ENCODE peak calls at places on chromosomes 12 and 14, in eight cellular contexts. One of them, this sample, is unnamed.
A peak's percentile ranks its signal among the peaks of the same experiment; 100 is the strongest.

GRCh38 chr14:22852599-22852939 is 16.2 kb downstream of the MMP14 start:
- DNase-seq in aorta: no peak
- DNase-seq in tibial nerve: no peak
- DNase-seq in pancreas: no peak
- DNase-seq in esophagus squamous epithelium: no peak
- DNase-seq in heart left ventricle: no peak
- DNase-seq in esophagus muscularis mucosa: no peak
- DNase-seq in A549: no peak
- DNase-seq in this sample: no peak

GRCh38 chr12:14264316-14264715 is 101.2 kb upstream of the ATF7IP start:
- DNase-seq in tibial nerve: no peak
- DNase-seq in aorta: no peak
- DNase-seq in heart left ventricle: no peak
- DNase-seq in pancreas: no peak
- DNase-seq in esophagus squamous epithelium: no peak
- DNase-seq in esophagus muscularis mucosa: no peak
- DNase-seq in A549: no peak
- DNase-seq in this sample: no peak

GRCh38 chr12:120814203-120814902 is 88.7 kb downstream of the ACADS start:
- DNase-seq in esophagus squamous epithelium: no peak
- DNase-seq in heart left ventricle: no peak
- DNase-seq in A549: no peak
- DNase-seq in esophagus muscularis mucosa: no peak
- DNase-seq in tibial nerve: no peak
- DNase-seq in aorta: no peak
- DNase-seq in pancreas: no peak
- DNase-seq in this sample: no peak

GRCh38 chr12:128969480-128970055 is 116.3 kb downstream of the GLT1D1 start:
- DNase-seq in tibial nerve: no peak
- DNase-seq in heart left ventricle: no peak
- DNase-seq in pancreas: peak; percentile 32
- DNase-seq in aorta: no peak
- DNase-seq in esophagus muscularis mucosa: no peak
- DNase-seq in A549: peak; percentile 47
- DNase-seq in esophagus squamous epithelium: no peak
- DNase-seq in this sample: no peak

GRCh38 chr12:56154246-56154771 is 1.9 kb downstream of the MYL6B start:
- DNase-seq in aorta: no peak
- DNase-seq in tibial nerve: no peak
- DNase-seq in A549: no peak
- DNase-seq in esophagus squamous epithelium: no peak
- DNase-seq in pancreas: no peak
- DNase-seq in esophagus muscularis mucosa: no peak
- DNase-seq in heart left ventricle: no peak
- DNase-seq in this sample: no peak

GRCh38 chr14:32601908-32602307 is 272.8 kb downstream of the AKAP6 start:
- DNase-seq in A549: no peak
- DNase-seq in esophagus muscularis mucosa: no peak
- DNase-seq in aorta: no peak
- DNase-seq in tibial nerve: no peak
- DNase-seq in heart left ventricle: no peak
- DNase-seq in esophagus squamous epithelium: no peak
- DNase-seq in pancreas: no peak
- DNase-seq in this sample: no peak

GRCh38 chr12:103858335-103858734 is 17.3 kb upstream of the NT5DC3 start:
- DNase-seq in heart left ventricle: no peak
- DNase-seq in esophagus squamous epithelium: no peak
- DNase-seq in pancreas: no peak
- DNase-seq in esophagus muscularis mucosa: no peak
- DNase-seq in tibial nerve: no peak
- DNase-seq in aorta: no peak
- DNase-seq in A549: no peak
- DNase-seq in this sample: no peak

GRCh38 chr12:11718768-11719253 is 69.3 kb downstream of the ETV6 start:
- DNase-seq in A549: no peak
- DNase-seq in aorta: no peak
- DNase-seq in esophagus squamous epithelium: no peak
- DNase-seq in tibial nerve: no peak
- DNase-seq in pancreas: no peak
- DNase-seq in esophagus muscularis mucosa: no peak
- DNase-seq in heart left ventricle: no peak
- DNase-seq in this sample: no peak

GRCh38 chr12:49980501-49981158 is 7.9 kb downstream of the AQP6 start:
- DNase-seq in heart left ventricle: no peak
- DNase-seq in esophagus muscularis mucosa: no peak
- DNase-seq in esophagus squamous epithelium: no peak
- DNase-seq in A549: no peak
- DNase-seq in pancreas: no peak
- DNase-seq in aorta: no peak
- DNase-seq in tibial nerve: no peak
- DNase-seq in this sample: no peak

GRCh38 chr12:123139926-123140674 is 10.8 kb downstream of the PITPNM2 start:
- DNase-seq in esophagus squamous epithelium: no peak
- DNase-seq in A549: peak; percentile 64
- DNase-seq in esophagus muscularis mucosa: no peak
- DNase-seq in heart left ventricle: peak; percentile 38
- DNase-seq in pancreas: no peak
- DNase-seq in aorta: peak; percentile 53
- DNase-seq in tibial nerve: no peak
- DNase-seq in this sample: peak; percentile 46

GRCh38 chr14:64184103-64184729 is 110.0 kb downstream of the ESR2 start:
- DNase-seq in esophagus squamous epithelium: no peak
- DNase-seq in esophagus muscularis mucosa: no peak
- DNase-seq in A549: no peak
- DNase-seq in aorta: no peak
- DNase-seq in tibial nerve: no peak
- DNase-seq in pancreas: no peak
- DNase-seq in heart left ventricle: no peak
- DNase-seq in this sample: no peak

GRCh38 chr12:29593001-29593400 is 95.5 kb upstream of the OVCH1 start:
- DNase-seq in heart left ventricle: no peak
- DNase-seq in A549: no peak
- DNase-seq in aorta: no peak
- DNase-seq in pancreas: no peak
- DNase-seq in tibial nerve: no peak
- DNase-seq in esophagus squamous epithelium: no peak
- DNase-seq in esophagus muscularis mucosa: no peak
- DNase-seq in this sample: no peak

GRCh38 chr14:30759172-30760125 is 114.9 kb upstream of the COCH start:
- DNase-seq in tibial nerve: no peak
- DNase-seq in heart left ventricle: no peak
- DNase-seq in aorta: no peak
- DNase-seq in esophagus squamous epithelium: no peak
- DNase-seq in A549: no peak
- DNase-seq in pancreas: no peak
- DNase-seq in esophagus muscularis mucosa: no peak
- DNase-seq in this sample: no peak

GRCh38 chr12:1852076-1852475 is 31.7 kb downstream of the LRTM2 start:
- DNase-seq in A549: no peak
- DNase-seq in esophagus squamous epithelium: no peak
- DNase-seq in esophagus muscularis mucosa: no peak
- DNase-seq in tibial nerve: no peak
- DNase-seq in aorta: no peak
- DNase-seq in pancreas: no peak
- DNase-seq in heart left ventricle: no peak
- DNase-seq in this sample: no peak

GRCh38 chr12:115934046-115934445 is 343.4 kb downstream of the MED13L start:
- DNase-seq in A549: no peak
- DNase-seq in esophagus muscularis mucosa: no peak
- DNase-seq in aorta: no peak
- DNase-seq in tibial nerve: peak; percentile 57
- DNase-seq in esophagus squamous epithelium: no peak
- DNase-seq in heart left ventricle: no peak
- DNase-seq in pancreas: no peak
- DNase-seq in this sample: peak; percentile 75

GRCh38 chr12:42343721-42344120 is 17.8 kb downstream of the PPHLN1 start:
- DNase-seq in esophagus squamous epithelium: no peak
- DNase-seq in aorta: no peak
- DNase-seq in A549: no peak
- DNase-seq in pancreas: no peak
- DNase-seq in esophagus muscularis mucosa: no peak
- DNase-seq in heart left ventricle: no peak
- DNase-seq in tibial nerve: no peak
- DNase-seq in this sample: no peak

GRCh38 chr12:63045020-63045860 is 105.8 kb downstream of the AVPR1A start:
- DNase-seq in heart left ventricle: no peak
- DNase-seq in esophagus squamous epithelium: no peak
- DNase-seq in A549: peak; percentile 26
- DNase-seq in pancreas: no peak
- DNase-seq in aorta: peak; percentile 59
- DNase-seq in esophagus muscularis mucosa: no peak
- DNase-seq in tibial nerve: no peak
- DNase-seq in this sample: no peak

GRCh38 chr12:110698171-110698902 is 9.4 kb upstream of the HVCN1 start:
- DNase-seq in aorta: peak; percentile 91
- DNase-seq in A549: peak; percentile 94
- DNase-seq in esophagus muscularis mucosa: no peak
- DNase-seq in pancreas: peak; percentile 77
- DNase-seq in esophagus squamous epithelium: no peak
- DNase-seq in heart left ventricle: peak; percentile 86
- DNase-seq in tibial nerve: peak; percentile 56
- DNase-seq in this sample: peak; percentile 73

GRCh38 chr14:95256011-95256775 is 63.5 kb downstream of the CLMN start:
- DNase-seq in pancreas: no peak
- DNase-seq in A549: no peak
- DNase-seq in esophagus squamous epithelium: no peak
- DNase-seq in heart left ventricle: no peak
- DNase-seq in esophagus muscularis mucosa: no peak
- DNase-seq in tibial nerve: no peak
- DNase-seq in aorta: no peak
- DNase-seq in this sample: no peak

GRCh38 chr14:31122921-31123320 is 84.7 kb downstream of the HECTD1 start:
- DNase-seq in aorta: no peak
- DNase-seq in pancreas: no peak
- DNase-seq in esophagus muscularis mucosa: no peak
- DNase-seq in A549: no peak
- DNase-seq in tibial nerve: no peak
- DNase-seq in heart left ventricle: no peak
- DNase-seq in esophagus squamous epithelium: no peak
- DNase-seq in this sample: no peak

GRCh38 chr14:69613312-69614073 is 2.1 kb downstream of the SUSD6 start:
- DNase-seq in pancreas: no peak
- DNase-seq in heart left ventricle: no peak
- DNase-seq in esophagus squamous epithelium: no peak
- DNase-seq in tibial nerve: no peak
- DNase-seq in A549: no peak
- DNase-seq in aorta: no peak
- DNase-seq in esophagus muscularis mucosa: no peak
- DNase-seq in this sample: no peak
- H3K4me1 ChIP-seq in pancreas: peaks cover 51% of the 10 kb centered on the region
- H3K4me1 ChIP-seq in heart left ventricle: peaks cover 75% of the 10 kb centered on the region
- H3K4me1 ChIP-seq in esophagus squamous epithelium: peaks cover 60% of the 10 kb centered on the region
- H3K4me1 ChIP-seq in tibial nerve: peaks cover 49% of the 10 kb centered on the region
- H3K4me1 ChIP-seq in A549: peaks cover 18% of the 10 kb centered on the region
- H3K4me1 ChIP-seq in aorta: peaks cover 3% of the 10 kb centered on the region
- H3K4me1 ChIP-seq in esophagus muscularis mucosa: peaks cover 71% of the 10 kb centered on the region
- H3K4me1 ChIP-seq in this sample: peaks cover 74% of the 10 kb centered on the region

GRCh38 chr12:80213871-80214270 is 114.5 kb downstream of the OTOGL start:
- DNase-seq in heart left ventricle: no peak
- DNase-seq in pancreas: no peak
- DNase-seq in tibial nerve: no peak
- DNase-seq in aorta: no peak
- DNase-seq in esophagus muscularis mucosa: no peak
- DNase-seq in esophagus squamous epithelium: no peak
- DNase-seq in A549: no peak
- DNase-seq in this sample: no peak
- H3K27ac ChIP-seq in heart left ventricle: no peak overlapping the region
- H3K27ac ChIP-seq in pancreas: no peak overlapping the region
- H3K27ac ChIP-seq in tibial nerve: no peak overlapping the region
- H3K27ac ChIP-seq in aorta: no peak overlapping the region
- H3K27ac ChIP-seq in esophagus muscularis mucosa: no peak overlapping the region
- H3K27ac ChIP-seq in esophagus squamous epithelium: no peak overlapping the region
- H3K27ac ChIP-seq in A549: no peak overlapping the region
- H3K27ac ChIP-seq in this sample: no peak overlapping the region

GRCh38 chr12:32508626-32509025 is 109.3 kb downstream of the FGD4 start:
- DNase-seq in pancreas: no peak
- DNase-seq in esophagus muscularis mucosa: no peak
- DNase-seq in A549: no peak
- DNase-seq in tibial nerve: no peak
- DNase-seq in esophagus squamous epithelium: no peak
- DNase-seq in heart left ventricle: no peak
- DNase-seq in aorta: no peak
- DNase-seq in this sample: no peak
- H3K4me1 ChIP-seq in pancreas: peaks cover 13% of the 10 kb centered on the region
- H3K4me1 ChIP-seq in esophagus muscularis mucosa: peaks cover 17% of the 10 kb centered on the region
- H3K4me1 ChIP-seq in A549: no peaks in the 10 kb centered on the region
- H3K4me1 ChIP-seq in tibial nerve: peaks cover 19% of the 10 kb centered on the region
- H3K4me1 ChIP-seq in esophagus squamous epithelium: peaks cover 14% of the 10 kb centered on the region
- H3K4me1 ChIP-seq in heart left ventricle: peaks cover 47% of the 10 kb centered on the region
- H3K4me1 ChIP-seq in aorta: no peaks in the 10 kb centered on the region
- H3K4me1 ChIP-seq in this sample: peaks cover 37% of the 10 kb centered on the region

GRCh38 chr12:65825323-65825572 is 965 bp downstream of the HMGA2 start:
- DNase-seq in tibial nerve: no peak
- DNase-seq in esophagus muscularis mucosa: no peak
- DNase-seq in pancreas: no peak
- DNase-seq in A549: no peak
- DNase-seq in aorta: no peak
- DNase-seq in esophagus squamous epithelium: no peak
- DNase-seq in heart left ventricle: no peak
- DNase-seq in this sample: no peak

GRCh38 chr12:65827827-65828231 is 3.5 kb downstream of the HMGA2 start:
- DNase-seq in esophagus muscularis mucosa: no peak
- DNase-seq in heart left ventricle: no peak
- DNase-seq in A549: no peak
- DNase-seq in tibial nerve: no peak
- DNase-seq in aorta: no peak
- DNase-seq in pancreas: no peak
- DNase-seq in esophagus squamous epithelium: no peak
- DNase-seq in this sample: no peak

GRCh38 chr12:65828711-65829339 is 4.5 kb downstream of the HMGA2 start:
- DNase-seq in pancreas: no peak
- DNase-seq in heart left ventricle: no peak
- DNase-seq in A549: no peak
- DNase-seq in aorta: no peak
- DNase-seq in esophagus muscularis mucosa: no peak
- DNase-seq in tibial nerve: no peak
- DNase-seq in esophagus squamous epithelium: no peak
- DNase-seq in this sample: no peak

GRCh38 chr12:65825573-65826512 is 1.6 kb downstream of the HMGA2 start:
- DNase-seq in esophagus squamous epithelium: no peak
- DNase-seq in pancreas: peak; percentile 27
- DNase-seq in heart left ventricle: peak; percentile 29
- DNase-seq in esophagus muscularis mucosa: no peak
- DNase-seq in tibial nerve: no peak
- DNase-seq in aorta: peak; percentile 57
- DNase-seq in A549: peak; percentile 43
- DNase-seq in this sample: no peak

DNA sequence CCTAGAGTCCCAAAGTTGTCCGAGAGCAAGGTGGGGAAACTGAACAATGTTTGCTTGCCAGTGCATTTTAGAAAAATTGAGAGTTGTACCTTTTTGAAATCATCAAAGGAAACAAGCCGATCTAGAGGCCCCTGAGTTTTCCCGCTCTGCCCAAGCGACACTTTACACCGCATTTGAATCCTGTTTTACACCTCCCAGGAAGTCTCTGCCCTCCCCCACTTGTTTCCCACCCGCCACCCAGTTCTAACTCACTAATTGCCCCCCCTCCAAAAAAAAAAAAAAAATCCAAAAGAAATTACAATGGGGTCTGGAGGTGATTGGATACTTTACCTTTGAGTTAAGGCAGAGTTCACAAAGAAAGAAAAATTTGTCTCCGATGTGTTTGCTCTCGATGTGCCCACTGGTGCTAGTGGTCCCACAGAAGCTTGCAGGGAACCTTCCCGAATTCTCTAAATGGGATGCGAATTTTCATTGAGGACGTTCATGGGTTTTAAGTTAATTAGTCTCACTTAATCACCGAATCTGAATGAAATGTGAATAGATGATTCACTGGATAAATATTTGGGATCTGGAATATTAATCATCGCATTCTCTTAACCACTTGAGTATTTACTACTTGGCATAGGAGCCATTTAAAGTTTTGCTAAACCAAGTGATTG is 2.4 kb downstream of the HMGA2 start:
- DNase-seq in esophagus squamous epithelium: no peak
- DNase-seq in esophagus muscularis mucosa: no peak
- DNase-seq in A549: peak; percentile 11
- DNase-seq in aorta: no peak
- DNase-seq in heart left ventricle: no peak
- DNase-seq in pancreas: no peak
- DNase-seq in tibial nerve: no peak
- DNase-seq in this sample: no peak
- H3K27ac ChIP-seq in esophagus squamous epithelium: no peak overlapping the region
- H3K27ac ChIP-seq in esophagus muscularis mucosa: no peak overlapping the region
- H3K27ac ChIP-seq in A549: peak overlapping the region; percentile 69
- H3K27ac ChIP-seq in aorta: no peak overlapping the region
- H3K27ac ChIP-seq in heart left ventricle: no peak overlapping the region
- H3K27ac ChIP-seq in pancreas: no peak overlapping the region
- H3K27ac ChIP-seq in tibial nerve: peak overlapping the region; percentile 66
- H3K27ac ChIP-seq in this sample: no peak overlapping the region

This sample was measured in suprapubic skin.